ENCODE peak calls at places on chromosomes 16 and 17, in five cellular contexts. N is PC-3, A is GM23248, B is MM.1S, I is SK-N-SH. D is an unnamed sample.

GRCh38 chr16:75265911-75266701 is 14.7 kb upstream of the BCAR1 start:
- DNase-seq in N (peak; percentile 71), A (peak; percentile 85), B (no peak), I (peak; percentile 99), D (peak; percentile 95)

GRCh38 chr17:76995352-76996105 is 127.3 kb downstream of the MGAT5B start:
- DNase-seq in N (no peak), A (no peak), B (no peak), I (no peak), D (peak; percentile 50)

GRCh38 chr16:74700206-74701040 is at the start of gene MLKL:
- DNase-seq in N (peak; percentile 62), A (peak; percentile 77), B (peak; percentile 35), I (peak; percentile 66), D (peak; percentile 53)

GRCh38 chr16:67902831-67903230 is 9.8 kb downstream of the PSKH1 start:
- DNase-seq in N (no peak), A (no peak), B (no peak), I (no peak), D (no peak)

GRCh38 chr16:57147381-57148191 is 38.3 kb downstream of the PSME3IP1 start:
- DNase-seq in N (no peak), A (peak; percentile 75), B (peak; percentile 24), I (peak; percentile 59), D (peak; percentile 33)

GRCh38 chr17:15414502-15415348 is 52.7 kb downstream of the CDRT4 start:
- DNase-seq in N (no peak), A (no peak), B (no peak), I (no peak), D (peak; percentile 13)

GRCh38 chr17:76236603-76237002 is 3.7 kb downstream of the RNF157 start:
- DNase-seq in N (no peak), A (no peak), B (no peak), I (no peak), D (no peak)

GRCh38 chr17:40617678-40618240 is 29.9 kb downstream of the SMARCE1 start:
- DNase-seq in N (peak; percentile 26), A (no peak), B (no peak), I (peak; percentile 26), D (peak; percentile 16)

GRCh38 chr17:35345926-35346771 is 27.3 kb downstream of the SLFN11 start:
- DNase-seq in N (no peak), A (peak; percentile 71), B (no peak), I (peak; percentile 10), D (peak; percentile 38)

GRCh38 chr16:53078247-53078646 is 23.5 kb downstream of the CHD9 start:
- DNase-seq in N (no peak), A (no peak), B (no peak), I (no peak), D (no peak)

GRCh38 chr16:67685388-67686112 is 18.9 kb downstream of the C16orf86 start:
- DNase-seq in N (no peak), A (no peak), B (no peak), I (no peak), D (no peak)

GRCh38 chr16:46916980-46917379 is 32.8 kb downstream of the GPT2 start:
- DNase-seq in N (no peak), A (peak; percentile 31), B (no peak), I (peak; percentile 43), D (no peak)

GRCh38 chr17:81231766-81232581 is 6.9 kb downstream of the TEPSIN start:
- DNase-seq in N (no peak), A (no peak), B (no peak), I (no peak), D (no peak)

GRCh38 chr17:76569607-76570279 is 15.9 kb downstream of the ST6GALNAC2 start:
- DNase-seq in N (peak; percentile 54), A (no peak), B (no peak), I (peak; percentile 41), D (peak; percentile 54)

GRCh38 chr16:24986512-24987303 is 28.5 kb downstream of the ARHGAP17 start:
- DNase-seq in N (peak; percentile 71), A (peak; percentile 90), B (no peak), I (no peak), D (no peak)

GRCh38 chr17:27944546-27945332 is 51.6 kb upstream of the LYRM9 start:
- DNase-seq in N (no peak), A (no peak), B (no peak), I (no peak), D (no peak)

GRCh38 chr16:58020628-58021521 is 4.7 kb upstream of the MMP15 start:
- DNase-seq in N (peak; percentile 35), A (peak; percentile 58), B (peak; percentile 48), I (peak; percentile 70), D (peak; percentile 69)

GRCh38 chr17:42459983-42460300 is 1.3 kb downstream of the ATP6V0A1 start:
- DNase-seq in N (no peak), A (peak; percentile 76), B (peak; percentile 78), I (peak; percentile 32), D (peak; percentile 27)

GRCh38 chr17:9209347-9209746 is 188.0 kb downstream of the NTN1 start:
- DNase-seq in N (no peak), A (no peak), B (no peak), I (no peak), D (no peak)

GRCh38 chr17:384622-385194 is 32.1 kb upstream of the RPH3AL start:
- DNase-seq in N (no peak), A (no peak), B (no peak), I (no peak), D (peak; percentile 42)
- H3K27ac ChIP-seq in N (no peak overlapping the region), A (no peak overlapping the region), B (no peak overlapping the region), I (no peak overlapping the region), D (no peak overlapping the region)

DNA sequence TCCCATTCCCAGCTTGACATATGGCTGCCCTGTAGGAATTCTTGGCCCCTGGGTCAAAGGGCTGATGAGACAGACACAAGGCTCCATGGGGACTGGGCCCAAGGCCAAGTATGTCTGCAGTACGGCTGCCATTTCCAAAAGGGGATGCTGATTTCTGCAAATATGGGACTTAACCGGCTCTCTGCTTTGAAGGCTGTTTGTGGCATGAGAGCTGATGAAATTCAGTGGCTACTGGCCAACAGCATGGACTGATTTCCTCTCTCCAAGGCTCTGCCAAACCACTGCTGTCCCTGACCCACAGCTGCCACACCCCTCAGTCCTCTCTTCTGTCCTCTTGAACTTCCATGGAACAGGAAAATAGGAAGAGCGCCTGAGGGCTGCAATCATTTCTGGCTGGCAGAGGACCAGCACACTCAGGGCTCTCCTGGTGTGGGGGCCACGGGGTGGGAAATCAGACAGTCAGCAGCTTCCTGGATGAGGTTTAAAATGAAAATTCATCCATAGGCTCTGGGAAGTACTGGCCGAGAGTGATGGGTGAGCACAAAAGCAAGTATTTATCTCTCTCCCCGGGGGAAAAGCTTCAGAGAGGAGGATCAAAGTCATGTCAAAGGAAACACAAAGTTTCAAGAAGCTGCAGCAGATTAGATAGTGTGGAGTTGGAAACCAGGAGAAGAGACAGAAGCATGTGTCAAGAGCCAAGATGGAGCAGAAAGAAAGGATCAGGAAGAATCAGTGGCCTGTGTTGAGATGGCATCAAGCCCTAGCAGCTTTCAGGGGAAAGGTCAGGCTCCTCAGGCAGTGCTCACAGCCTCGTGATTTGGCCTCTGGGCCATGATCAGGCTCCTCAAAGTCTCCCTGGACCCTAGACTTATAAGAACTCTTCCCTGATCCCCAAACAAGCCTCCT is 64.1 kb upstream of the SREBF1 start:
- DNase-seq in N (peak; percentile 97), A (peak; percentile 94), B (no peak), I (peak; percentile 77), D (no peak)
- TF ChIP-seq EZH2phosphoT487 in N (no peak), A (no peak), B (no peak), I (no peak), D (no peak)

DNA sequence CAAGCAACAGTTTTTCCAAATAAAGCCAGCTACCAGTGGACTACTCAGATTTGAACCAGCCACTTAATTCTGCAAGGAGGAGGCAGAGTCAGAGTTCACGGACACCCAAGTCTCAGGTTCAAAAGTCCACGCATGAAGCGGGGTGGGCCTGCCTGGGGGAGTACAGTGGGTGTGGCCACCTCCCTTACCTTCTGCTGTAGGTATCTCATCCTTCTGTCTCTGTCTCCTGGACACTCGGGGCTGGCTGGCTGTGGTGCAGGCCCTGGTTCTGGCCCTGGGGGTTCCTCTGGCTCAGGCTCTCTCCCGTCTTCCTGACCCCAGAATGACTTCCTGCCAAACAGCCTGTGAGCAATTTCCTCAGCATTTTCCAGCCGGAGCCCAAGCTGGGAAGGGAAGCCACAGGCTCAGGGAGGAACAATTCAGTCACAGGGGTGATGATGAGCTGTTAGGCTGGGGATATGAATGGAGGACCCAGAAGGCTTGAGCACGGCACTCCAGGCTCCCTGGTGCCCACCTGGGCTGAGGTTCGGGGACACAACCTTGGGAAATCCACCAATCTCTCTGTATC is 101.9 kb downstream of the LITAF start:
- DNase-seq in N (no peak), A (peak; percentile 65), B (no peak), I (no peak), D (no peak)
- H3K9me3 ChIP-seq in N (no peaks in the 10 kb centered on the region), A (no peaks in the 10 kb centered on the region), B (no peaks in the 10 kb centered on the region), I (no peaks in the 10 kb centered on the region), D (peaks cover 5% of the 10 kb centered on the region)

DNA sequence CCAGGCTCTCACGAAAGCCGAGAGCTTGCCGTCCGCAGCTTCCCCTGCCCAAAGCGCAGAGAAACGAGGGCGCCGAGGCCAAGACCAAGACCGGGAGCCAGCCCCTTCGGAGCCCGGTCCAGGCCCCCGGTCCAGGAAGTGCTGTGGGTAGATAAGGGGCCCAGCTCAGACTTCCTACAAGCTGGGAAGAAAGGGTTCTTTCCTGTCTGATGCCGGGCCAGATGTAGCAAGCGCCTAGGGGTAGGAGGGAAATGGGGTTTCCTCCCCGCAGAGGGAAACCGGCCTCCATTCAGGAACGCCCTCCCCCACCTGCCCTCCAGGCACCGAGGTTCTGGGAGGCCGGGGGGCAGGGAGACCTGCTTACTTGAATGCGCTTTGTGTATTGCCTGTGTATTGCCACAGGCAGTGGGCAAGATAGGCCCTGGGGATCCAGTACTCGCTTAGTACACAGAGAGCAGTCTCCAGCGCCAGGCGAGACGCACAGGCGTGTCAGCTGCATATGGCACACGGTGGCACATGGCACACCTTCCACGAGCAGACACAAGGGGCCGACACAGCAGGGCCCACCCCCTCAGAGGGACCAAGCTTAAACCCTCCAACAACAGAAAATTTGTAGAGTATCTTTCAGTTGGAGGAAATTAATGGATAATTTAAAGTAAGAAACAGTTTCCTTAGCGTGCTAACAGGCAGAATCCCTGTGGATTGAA is 1.0 kb upstream of the CYB561 start:
- DNase-seq in N (peak; percentile 23), A (no peak), B (no peak), I (peak; percentile 71), D (peak; percentile 30)
- H3K27ac ChIP-seq in N (peak overlapping the region; percentile 91), A (peak overlapping the region; percentile 10), B (no peak overlapping the region), I (peak overlapping the region; percentile 99), D (no peak overlapping the region)

GRCh38 chr17:78322858-78323455 is 36.9 kb downstream of the SOCS3 start:
- DNase-seq in N (no peak), A (peak; percentile 77), B (no peak), I (peak; percentile 85), D (no peak)

GRCh38 chr17:78323821-78324390 is 36.0 kb downstream of the SOCS3 start:
- DNase-seq in N (no peak), A (no peak), B (no peak), I (peak; percentile 71), D (no peak)

GRCh38 chr17:78322327-78322857 is 37.5 kb downstream of the SOCS3 start:
- DNase-seq in N (no peak), A (peak; percentile 75), B (no peak), I (no peak), D (no peak)

GRCh38 chr17:78325076-78325712 is 34.7 kb downstream of the SOCS3 start:
- DNase-seq in N (no peak), A (peak; percentile 91), B (no peak), I (no peak), D (peak; percentile 34)

GRCh38 chr17:78324391-78325075 is 35.3 kb downstream of the SOCS3 start:
- DNase-seq in N (no peak), A (peak; percentile 88), B (no peak), I (peak; percentile 89), D (peak; percentile 62)
- TF ChIP-seq EZH2phosphoT487 in N (no peak), A (no peak), B (no peak), I (no peak), D (no peak)

D was measured in neural progenitor cell.